ENCODE peak calls at places on chromosomes 6 and 20, in ten cellular contexts. One of them, this sample, is unnamed.

GRCh38 chr20:63286781-63287696 is 5.9 kb upstream of the COL20A1 start:
- DNase-seq in T1000: no peak
- DNase-seq in WTC11: no peak
- DNase-seq in adrenal gland: no peak
- DNase-seq in HEK293T: no peak
- DNase-seq in aorta: peak; percentile 12
- DNase-seq in stomach: no peak
- DNase-seq in SW480: no peak
- DNase-seq in left cardiac atrium: no peak
- DNase-seq in epithelial cell of proximal tubule: no peak
- DNase-seq in this sample: no peak

GRCh38 chr6:122877302-122877701 is 88.2 kb downstream of the SMPDL3A start:
- DNase-seq in T1000: no peak
- DNase-seq in WTC11: no peak
- DNase-seq in adrenal gland: no peak
- DNase-seq in HEK293T: no peak
- DNase-seq in aorta: no peak
- DNase-seq in stomach: no peak
- DNase-seq in SW480: no peak
- DNase-seq in left cardiac atrium: no peak
- DNase-seq in epithelial cell of proximal tubule: no peak
- DNase-seq in this sample: no peak

GRCh38 chr6:158773581-158774449 is 45.4 kb downstream of the EZR start:
- DNase-seq in T1000: no peak
- DNase-seq in WTC11: no peak
- DNase-seq in adrenal gland: no peak
- DNase-seq in HEK293T: no peak
- DNase-seq in aorta: no peak
- DNase-seq in stomach: no peak
- DNase-seq in SW480: no peak
- DNase-seq in left cardiac atrium: no peak
- DNase-seq in epithelial cell of proximal tubule: no peak
- DNase-seq in this sample: no peak

GRCh38 chr6:111011360-111012142 is 29.7 kb downstream of the RPF2 start:
- DNase-seq in T1000: no peak
- DNase-seq in WTC11: no peak
- DNase-seq in adrenal gland: no peak
- DNase-seq in HEK293T: peak; percentile 69
- DNase-seq in aorta: no peak
- DNase-seq in stomach: no peak
- DNase-seq in SW480: peak; percentile 32
- DNase-seq in left cardiac atrium: no peak
- DNase-seq in epithelial cell of proximal tubule: no peak
- DNase-seq in this sample: no peak

GRCh38 chr6:130928158-130928917 is 101.1 kb downstream of the SMLR1 start:
- DNase-seq in T1000: no peak
- DNase-seq in WTC11: no peak
- DNase-seq in adrenal gland: no peak
- DNase-seq in HEK293T: no peak
- DNase-seq in aorta: no peak
- DNase-seq in stomach: no peak
- DNase-seq in SW480: no peak
- DNase-seq in left cardiac atrium: no peak
- DNase-seq in epithelial cell of proximal tubule: no peak
- DNase-seq in this sample: no peak

GRCh38 chr6:163427498-163428254 is 13.2 kb downstream of the QKI start:
- DNase-seq in T1000: no peak
- DNase-seq in WTC11: no peak
- DNase-seq in adrenal gland: no peak
- DNase-seq in HEK293T: no peak
- DNase-seq in aorta: no peak
- DNase-seq in stomach: no peak
- DNase-seq in SW480: peak; percentile 60
- DNase-seq in left cardiac atrium: no peak
- DNase-seq in epithelial cell of proximal tubule: no peak
- DNase-seq in this sample: no peak

GRCh38 chr20:25053207-25054132 is 4.5 kb downstream of the ACSS1 start:
- DNase-seq in T1000: no peak
- DNase-seq in WTC11: no peak
- DNase-seq in adrenal gland: no peak
- DNase-seq in HEK293T: no peak
- DNase-seq in aorta: peak; percentile 79
- DNase-seq in stomach: peak; percentile 26
- DNase-seq in SW480: no peak
- DNase-seq in left cardiac atrium: peak; percentile 72
- DNase-seq in epithelial cell of proximal tubule: no peak
- DNase-seq in this sample: no peak

GRCh38 chr20:13492001-13492480 is 146.7 kb downstream of the TASP1 start:
- DNase-seq in T1000: no peak
- DNase-seq in WTC11: peak; percentile 33
- DNase-seq in adrenal gland: no peak
- DNase-seq in HEK293T: peak; percentile 12
- DNase-seq in aorta: no peak
- DNase-seq in stomach: no peak
- DNase-seq in SW480: no peak
- DNase-seq in left cardiac atrium: peak; percentile 39
- DNase-seq in epithelial cell of proximal tubule: peak; percentile 18
- DNase-seq in this sample: peak; percentile 54

GRCh38 chr6:90286884-90287488 is 9.7 kb downstream of the BACH2 start:
- DNase-seq in T1000: no peak
- DNase-seq in WTC11: peak; percentile 91
- DNase-seq in adrenal gland: peak; percentile 22
- DNase-seq in HEK293T: peak; percentile 59
- DNase-seq in aorta: no peak
- DNase-seq in stomach: peak; percentile 37
- DNase-seq in SW480: peak; percentile 30
- DNase-seq in left cardiac atrium: no peak
- DNase-seq in epithelial cell of proximal tubule: no peak
- DNase-seq in this sample: peak; percentile 75

GRCh38 chr6:149060300-149060984 is 257.1 kb upstream of the TAB2 start:
- DNase-seq in T1000: no peak
- DNase-seq in WTC11: no peak
- DNase-seq in adrenal gland: no peak
- DNase-seq in HEK293T: peak; percentile 51
- DNase-seq in aorta: no peak
- DNase-seq in stomach: no peak
- DNase-seq in SW480: peak; percentile 9
- DNase-seq in left cardiac atrium: peak; percentile 26
- DNase-seq in epithelial cell of proximal tubule: no peak
- DNase-seq in this sample: no peak

GRCh38 chr6:41200296-41200900 is 551 bp downstream of the TREML2 start:
- DNase-seq in T1000: no peak
- DNase-seq in WTC11: no peak
- DNase-seq in adrenal gland: no peak
- DNase-seq in HEK293T: no peak
- DNase-seq in aorta: peak; percentile 65
- DNase-seq in stomach: peak; percentile 34
- DNase-seq in SW480: peak; percentile 30
- DNase-seq in left cardiac atrium: peak; percentile 51
- DNase-seq in epithelial cell of proximal tubule: no peak
- DNase-seq in this sample: no peak